ENCODE peak calls at places on chromosomes 11 and 22, in ten cellular contexts. One of them, this sample, is unnamed.

GRCh38 chr11:10701982-10702381 is 8.4 kb upstream of the IRAG1 start:
- DNase-seq in mucosa of descending colon: no peak
- DNase-seq in AG08396: no peak
- DNase-seq in HEK293T: no peak
- DNase-seq in sciatic nerve: no peak
- DNase-seq in colonic mucosa: no peak
- DNase-seq in stomach: no peak
- DNase-seq in HS-27A: no peak
- DNase-seq in hepatocyte: no peak
- DNase-seq in NCI-H1092 treated with DMSO at 0.1 percent for 48 hours: no peak
- DNase-seq in this sample: no peak

GRCh38 chr22:30481711-30482110 is 9.9 kb upstream of the SEC14L3 start:
- DNase-seq in hepatocyte: no peak
- DNase-seq in HS-27A: no peak
- DNase-seq in stomach: no peak
- DNase-seq in mucosa of descending colon: no peak
- DNase-seq in NCI-H1092 treated with DMSO at 0.1 percent for 48 hours: no peak
- DNase-seq in HEK293T: no peak
- DNase-seq in colonic mucosa: no peak
- DNase-seq in sciatic nerve: no peak
- DNase-seq in AG08396: no peak
- DNase-seq in this sample: peak; percentile 47

GRCh38 chr11:117809236-117810055 is 12.4 kb upstream of the DSCAML1 start:
- DNase-seq in NCI-H1092 treated with DMSO at 0.1 percent for 48 hours: peak; percentile 88
- DNase-seq in hepatocyte: peak; percentile 91
- DNase-seq in HEK293T: peak; percentile 72
- DNase-seq in mucosa of descending colon: peak; percentile 84
- DNase-seq in stomach: peak; percentile 60
- DNase-seq in HS-27A: no peak
- DNase-seq in sciatic nerve: peak; percentile 79
- DNase-seq in AG08396: peak; percentile 48
- DNase-seq in colonic mucosa: peak; percentile 77
- DNase-seq in this sample: no peak

GRCh38 chr11:58965246-58965985 is 26.1 kb downstream of the GLYATL1 start:
- DNase-seq in hepatocyte: no peak
- DNase-seq in AG08396: peak; percentile 43
- DNase-seq in mucosa of descending colon: no peak
- DNase-seq in NCI-H1092 treated with DMSO at 0.1 percent for 48 hours: no peak
- DNase-seq in HS-27A: peak; percentile 77
- DNase-seq in HEK293T: no peak
- DNase-seq in sciatic nerve: no peak
- DNase-seq in colonic mucosa: no peak
- DNase-seq in stomach: no peak
- DNase-seq in this sample: peak; percentile 22

GRCh38 chr11:75066061-75066460 is 30.6 kb downstream of the OR2AT4 start:
- DNase-seq in HEK293T: no peak
- DNase-seq in mucosa of descending colon: no peak
- DNase-seq in sciatic nerve: no peak
- DNase-seq in HS-27A: no peak
- DNase-seq in NCI-H1092 treated with DMSO at 0.1 percent for 48 hours: no peak
- DNase-seq in hepatocyte: no peak
- DNase-seq in colonic mucosa: no peak
- DNase-seq in AG08396: no peak
- DNase-seq in stomach: no peak
- DNase-seq in this sample: peak; percentile 34

GRCh38 chr11:28756977-28757376 is 648.8 kb downstream of the METTL15 start:
- DNase-seq in sciatic nerve: no peak
- DNase-seq in hepatocyte: no peak
- DNase-seq in mucosa of descending colon: no peak
- DNase-seq in stomach: no peak
- DNase-seq in NCI-H1092 treated with DMSO at 0.1 percent for 48 hours: no peak
- DNase-seq in colonic mucosa: no peak
- DNase-seq in AG08396: peak; percentile 41
- DNase-seq in HEK293T: no peak
- DNase-seq in HS-27A: peak; percentile 92
- DNase-seq in this sample: peak; percentile 95

GRCh38 chr11:34379539-34379938 is 21.7 kb upstream of the ABTB2 start:
- DNase-seq in stomach: no peak
- DNase-seq in HEK293T: no peak
- DNase-seq in NCI-H1092 treated with DMSO at 0.1 percent for 48 hours: no peak
- DNase-seq in mucosa of descending colon: no peak
- DNase-seq in colonic mucosa: no peak
- DNase-seq in HS-27A: no peak
- DNase-seq in sciatic nerve: no peak
- DNase-seq in hepatocyte: no peak
- DNase-seq in AG08396: no peak
- DNase-seq in this sample: no peak

GRCh38 chr22:29150701-29151100 is 55.0 kb upstream of the EMID1 start:
- DNase-seq in NCI-H1092 treated with DMSO at 0.1 percent for 48 hours: no peak
- DNase-seq in mucosa of descending colon: peak; percentile 20
- DNase-seq in HEK293T: no peak
- DNase-seq in colonic mucosa: no peak
- DNase-seq in HS-27A: no peak
- DNase-seq in hepatocyte: no peak
- DNase-seq in sciatic nerve: peak; percentile 53
- DNase-seq in stomach: peak; percentile 7
- DNase-seq in AG08396: no peak
- DNase-seq in this sample: no peak